ENCODE peak calls at places on chromosomes 13 and 19, in six cellular contexts. C, O, A, R, L and N are unnamed samples. For H3K9me3, the result is how much of the 10 kb centered on the place peaks cover.

GRCh38 chr13:65856464-65856863 is 1373.7 kb downstream of the PCDH9 start:
- DNase-seq in L (no peak), C (no peak), A (no peak), O (no peak), R (no peak), N (no peak)

GRCh38 chr13:97212540-97213146 is 9.5 kb upstream of the MBNL2 start:
- DNase-seq in L (no peak), C (no peak), A (no peak), O (no peak), R (no peak), N (peak)

GRCh38 chr13:21813110-21813509 is 142.2 kb downstream of the FGF9 start:
- DNase-seq in C (no peak), R (no peak), O (no peak), L (no peak), A (no peak), N (no peak)

GRCh38 chr13:63345835-63346234 is 1930.2 kb upstream of the PCDH20 start:
- DNase-seq in C (no peak), R (no peak), L (no peak), A (no peak), O (no peak), N (no peak)

GRCh38 chr13:99354371-99354951 is 47.3 kb upstream of the GPR183 start:
- DNase-seq in R (no peak), O (no peak), C (no peak), L (no peak), A (no peak), N (peak)

GRCh38 chr19:44212865-44213346 is 574 bp downstream of the ZNF227 start:
- DNase-seq in O (peak), A (peak), L (no peak), R (no peak), C (no peak), N (no peak)

GRCh38 chr13:73849292-73849691 is 284.9 kb downstream of the KLF12 start:
- DNase-seq in O (peak), A (no peak), L (no peak), R (no peak), C (no peak), N (peak)

GRCh38 chr19:30078381-30078910 is 136.4 kb downstream of the URI1 start:
- DNase-seq in O (no peak), R (no peak), C (no peak), L (no peak), A (no peak), N (no peak)

GRCh38 chr19:11182994-11183393 is 14.4 kb downstream of the KANK2 start:
- DNase-seq in C (no peak), R (no peak), A (no peak), O (no peak), L (no peak), N (no peak)

GRCh38 chr13:98997738-98998641 is 20.1 kb upstream of the DOCK9 start:
- DNase-seq in A (no peak), C (no peak), O (no peak), R (no peak), L (no peak), N (no peak)

GRCh38 chr13:112995395-112996091 is 26.5 kb downstream of the MCF2L start:
- DNase-seq in O (no peak), A (no peak), L (no peak), C (no peak), R (no peak), N (no peak)

GRCh38 chr19:6956573-6956972 is 64.7 kb downstream of the MBD3L2B start:
- DNase-seq in O (no peak), L (no peak), C (no peak), A (no peak), R (no peak), N (no peak)

GRCh38 chr19:6963937-6964336 is 57.3 kb downstream of the MBD3L2B start:
- DNase-seq in C (no peak), A (peak), R (peak), O (no peak), L (no peak), N (no peak)

GRCh38 chr19:6963259-6963852 is 57.9 kb downstream of the MBD3L2B start:
- DNase-seq in R (no peak), C (no peak), L (no peak), O (no peak), A (no peak), N (no peak)

GRCh38 chr19:6955082-6955481 is 66.1 kb downstream of the MBD3L2B start:
- DNase-seq in O (no peak), C (no peak), L (no peak), A (no peak), R (no peak), N (no peak)

DNA sequence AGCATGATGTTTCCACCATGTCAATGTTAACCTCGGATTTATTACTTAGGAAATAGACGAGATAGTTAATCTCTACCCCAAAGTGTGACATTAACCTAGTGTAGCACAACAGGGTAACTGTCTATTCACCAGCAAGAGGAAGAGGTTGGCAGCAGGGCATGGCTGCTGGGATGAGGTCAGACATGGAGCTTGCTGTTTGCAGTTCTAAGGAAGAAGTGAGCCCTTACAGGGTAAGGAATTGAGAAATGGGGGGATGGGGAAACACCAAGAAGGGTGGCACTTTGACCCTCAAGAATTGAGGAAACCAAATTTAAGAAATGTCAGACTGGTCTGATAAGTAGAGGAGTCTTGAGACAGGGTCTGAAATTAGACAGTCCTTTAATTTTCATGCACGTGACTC is 62.4 kb downstream of the MBD3L2B start:
- DNase-seq in A (no peak), L (no peak), O (no peak), C (no peak), R (no peak), N (no peak)
- H3K9me3 ChIP-seq in A (under half), L (under half), O (under half), C (under half), R (under half), N (under half)

DNA sequence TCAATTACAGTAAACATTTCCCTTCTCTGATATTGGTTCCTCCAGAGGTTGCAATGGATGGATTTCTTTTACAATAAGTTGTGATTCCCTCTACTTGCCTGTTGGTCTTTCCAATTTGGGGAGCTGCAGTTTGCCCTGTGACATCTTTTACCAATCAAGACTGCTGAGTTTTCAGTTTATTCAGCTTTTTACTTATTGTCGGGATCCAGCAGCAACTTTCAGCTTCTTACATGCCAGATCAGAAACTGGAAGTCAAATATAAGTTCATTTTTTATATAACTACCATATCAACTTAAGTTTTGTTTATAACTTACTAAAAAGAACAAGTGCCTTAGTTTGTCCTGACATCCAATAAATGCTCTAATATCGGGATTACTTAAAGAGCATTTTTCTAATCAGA is 10.5 kb downstream of the OR10H3 start:
- DNase-seq in L (no peak), O (no peak), C (no peak), R (no peak), A (no peak), N (no peak)
- H3K9me3 ChIP-seq in L (under half), O (under half), C (under half), R (under half), A (under half), N (under half)

DNA sequence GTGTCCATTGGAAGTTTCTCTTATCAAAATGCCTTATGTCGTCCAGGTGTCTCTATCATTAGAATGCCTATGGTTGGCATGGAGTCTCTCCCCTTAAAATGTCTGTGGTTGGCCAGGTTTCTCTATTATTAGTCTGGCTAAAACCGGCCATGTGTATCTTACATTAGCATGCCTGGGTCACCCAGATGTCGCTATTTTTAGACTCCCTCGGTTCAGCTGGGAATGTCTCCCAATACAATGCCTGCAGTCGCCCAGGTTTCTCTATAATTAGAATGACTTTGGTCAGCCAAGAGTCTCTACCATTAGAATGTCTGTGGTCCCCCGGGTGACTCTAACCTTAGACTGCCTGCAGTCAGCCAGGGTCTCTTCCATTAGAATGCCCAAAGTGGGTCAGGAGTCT is 1536.1 kb downstream of the UQCRFS1 start:
- DNase-seq in A (no peak), L (no peak), R (no peak), O (no peak), C (no peak), N (peak)
- H3K9me3 ChIP-seq in A (under half), L (under half), R (under half), O (under half), C (under half), N (under half)

GRCh38 chr19:36573020-36573947 is at the start of gene ZNF529:
- DNase-seq in O (peak), L (peak), A (peak), R (peak), C (peak), N (peak)
- H3K9me3 ChIP-seq in O (under half), L (under half), A (under half), R (under half), C (under half), N (under half)

GRCh38 chr19:52880895-52881389 is 16.5 kb downstream of the ZNF320 start:
- DNase-seq in A (no peak), R (no peak), C (no peak), L (no peak), O (no peak), N (no peak)
- H3K9me3 ChIP-seq in A (under half), R (half or more), C (under half), L (half or more), O (under half), N (under half)

GRCh38 chr19:22421797-22422196 is 349 bp downstream of the ZNF98 start:
- DNase-seq in O (no peak), L (no peak), R (no peak), C (no peak), A (no peak), N (no peak)
- H3K9me3 ChIP-seq in O (under half), L (under half), R (under half), C (under half), A (under half), N (under half)

DNA sequence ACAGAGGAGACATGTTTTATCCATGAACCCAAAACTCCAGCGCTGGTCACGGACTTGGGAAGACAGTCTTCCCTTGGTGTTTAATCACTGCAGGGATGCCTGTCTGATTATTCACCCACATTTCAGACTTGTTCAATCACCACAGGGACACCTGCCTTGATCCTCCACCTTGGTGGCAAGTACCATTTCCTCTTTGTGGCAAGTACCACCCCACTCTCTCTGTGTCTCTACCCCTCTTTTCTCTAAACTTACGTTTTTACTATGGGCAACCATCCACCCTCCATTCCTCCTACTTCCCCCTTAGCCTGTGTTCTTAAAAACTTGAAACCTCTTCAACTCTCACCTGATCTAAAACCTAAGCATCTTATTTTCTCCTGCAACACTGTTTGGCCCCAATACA is 16.8 kb downstream of the ZNF83 start:
- DNase-seq in C (no peak), L (no peak), A (no peak), R (no peak), O (no peak), N (no peak)
- H3K9me3 ChIP-seq in C (under half), L (under half), A (under half), R (under half), O (under half), N (under half)